ENCODE peak calls at places on chromosomes 16 and 17, in eight cellular contexts. One of them, this sample, is unnamed. For H3K36me3, the result is how much of the 10 kb centered on the place peaks cover.

GRCh38 chr17:56173958-56174357 is 20.7 kb downstream of the ANKFN1 start:
- DNase-seq in GM23248: peak
- DNase-seq in heart left ventricle: peak
- DNase-seq in CD4-positive, alpha-beta memory T cell: no peak
- DNase-seq in OCI-LY7: no peak
- DNase-seq in cardiac muscle cell: no peak
- DNase-seq in HAP-1: no peak
- DNase-seq in naive thymus-derived CD4-positive, alpha-beta T cell: no peak
- DNase-seq in this sample: peak

GRCh38 chr17:47242648-47243047 is 11.0 kb upstream of the ITGB3 start:
- DNase-seq in GM23248: no peak
- DNase-seq in heart left ventricle: no peak
- DNase-seq in CD4-positive, alpha-beta memory T cell: no peak
- DNase-seq in OCI-LY7: no peak
- DNase-seq in cardiac muscle cell: no peak
- DNase-seq in HAP-1: no peak
- DNase-seq in naive thymus-derived CD4-positive, alpha-beta T cell: no peak
- DNase-seq in this sample: no peak

GRCh38 chr17:72976971-72977767 is 115.3 kb downstream of the SLC39A11 start:
- DNase-seq in GM23248: peak
- DNase-seq in heart left ventricle: peak
- DNase-seq in CD4-positive, alpha-beta memory T cell: no peak
- DNase-seq in OCI-LY7: no peak
- DNase-seq in cardiac muscle cell: peak
- DNase-seq in HAP-1: no peak
- DNase-seq in naive thymus-derived CD4-positive, alpha-beta T cell: no peak
- DNase-seq in this sample: peak

GRCh38 chr17:76421054-76421427 is 31.9 kb downstream of the UBE2O start:
- DNase-seq in GM23248: peak
- DNase-seq in heart left ventricle: peak
- DNase-seq in CD4-positive, alpha-beta memory T cell: no peak
- DNase-seq in OCI-LY7: no peak
- DNase-seq in cardiac muscle cell: peak
- DNase-seq in HAP-1: no peak
- DNase-seq in naive thymus-derived CD4-positive, alpha-beta T cell: no peak
- DNase-seq in this sample: no peak

GRCh38 chr16:29760567-29761279 is 14.9 kb upstream of the C16orf54 start:
- DNase-seq in GM23248: no peak
- DNase-seq in heart left ventricle: no peak
- DNase-seq in CD4-positive, alpha-beta memory T cell: no peak
- DNase-seq in OCI-LY7: no peak
- DNase-seq in cardiac muscle cell: no peak
- DNase-seq in HAP-1: no peak
- DNase-seq in naive thymus-derived CD4-positive, alpha-beta T cell: no peak
- DNase-seq in this sample: no peak

GRCh38 chr17:63848834-63849689 is 6.6 kb upstream of the SMARCD2 start:
- DNase-seq in GM23248: peak
- DNase-seq in heart left ventricle: peak
- DNase-seq in CD4-positive, alpha-beta memory T cell: peak
- DNase-seq in OCI-LY7: peak
- DNase-seq in cardiac muscle cell: peak
- DNase-seq in HAP-1: no peak
- DNase-seq in naive thymus-derived CD4-positive, alpha-beta T cell: peak
- DNase-seq in this sample: peak

GRCh38 chr17:65698381-65699061 is 137.1 kb upstream of the AXIN2 start:
- DNase-seq in GM23248: peak
- DNase-seq in heart left ventricle: no peak
- DNase-seq in CD4-positive, alpha-beta memory T cell: no peak
- DNase-seq in OCI-LY7: no peak
- DNase-seq in cardiac muscle cell: peak
- DNase-seq in HAP-1: no peak
- DNase-seq in naive thymus-derived CD4-positive, alpha-beta T cell: no peak
- DNase-seq in this sample: peak

GRCh38 chr16:17424771-17425170 is 46.0 kb downstream of the XYLT1 start:
- DNase-seq in GM23248: no peak
- DNase-seq in heart left ventricle: no peak
- DNase-seq in CD4-positive, alpha-beta memory T cell: no peak
- DNase-seq in OCI-LY7: no peak
- DNase-seq in cardiac muscle cell: no peak
- DNase-seq in HAP-1: no peak
- DNase-seq in naive thymus-derived CD4-positive, alpha-beta T cell: no peak
- DNase-seq in this sample: no peak

GRCh38 chr17:59427425-59427921 is 96.0 kb downstream of the YPEL2 start:
- DNase-seq in GM23248: peak
- DNase-seq in heart left ventricle: peak
- DNase-seq in CD4-positive, alpha-beta memory T cell: no peak
- DNase-seq in OCI-LY7: no peak
- DNase-seq in cardiac muscle cell: peak
- DNase-seq in HAP-1: no peak
- DNase-seq in naive thymus-derived CD4-positive, alpha-beta T cell: no peak
- DNase-seq in this sample: peak

GRCh38 chr17:17874478-17874877 is 37.7 kb upstream of the SREBF1 start:
- DNase-seq in GM23248: peak
- DNase-seq in heart left ventricle: peak
- DNase-seq in CD4-positive, alpha-beta memory T cell: no peak
- DNase-seq in OCI-LY7: no peak
- DNase-seq in cardiac muscle cell: no peak
- DNase-seq in HAP-1: no peak
- DNase-seq in naive thymus-derived CD4-positive, alpha-beta T cell: no peak
- DNase-seq in this sample: peak

GRCh38 chr16:50478021-50478772 is 70.0 kb upstream of the NKD1 start:
- DNase-seq in GM23248: no peak
- DNase-seq in heart left ventricle: no peak
- DNase-seq in CD4-positive, alpha-beta memory T cell: no peak
- DNase-seq in OCI-LY7: no peak
- DNase-seq in cardiac muscle cell: no peak
- DNase-seq in HAP-1: no peak
- DNase-seq in naive thymus-derived CD4-positive, alpha-beta T cell: no peak
- DNase-seq in this sample: peak

GRCh38 chr16:78879046-78879445 is 721.5 kb downstream of the MAF start:
- DNase-seq in GM23248: no peak
- DNase-seq in heart left ventricle: no peak
- DNase-seq in CD4-positive, alpha-beta memory T cell: no peak
- DNase-seq in OCI-LY7: no peak
- DNase-seq in cardiac muscle cell: no peak
- DNase-seq in HAP-1: no peak
- DNase-seq in naive thymus-derived CD4-positive, alpha-beta T cell: no peak
- DNase-seq in this sample: no peak

GRCh38 chr17:79959042-79959441 is 76.6 kb downstream of the TBC1D16 start:
- DNase-seq in GM23248: no peak
- DNase-seq in heart left ventricle: no peak
- DNase-seq in CD4-positive, alpha-beta memory T cell: no peak
- DNase-seq in OCI-LY7: no peak
- DNase-seq in cardiac muscle cell: no peak
- DNase-seq in HAP-1: no peak
- DNase-seq in naive thymus-derived CD4-positive, alpha-beta T cell: no peak
- DNase-seq in this sample: no peak

GRCh38 chr16:2213817-2214720 is 571 bp downstream of the PGP start:
- DNase-seq in GM23248: peak
- DNase-seq in heart left ventricle: no peak
- DNase-seq in CD4-positive, alpha-beta memory T cell: no peak
- DNase-seq in OCI-LY7: peak
- DNase-seq in cardiac muscle cell: no peak
- DNase-seq in HAP-1: no peak
- DNase-seq in naive thymus-derived CD4-positive, alpha-beta T cell: no peak
- DNase-seq in this sample: peak

GRCh38 chr16:80346160-80346632 is 194.6 kb upstream of the DYNLRB2 start:
- DNase-seq in GM23248: peak
- DNase-seq in heart left ventricle: no peak
- DNase-seq in CD4-positive, alpha-beta memory T cell: no peak
- DNase-seq in OCI-LY7: peak
- DNase-seq in cardiac muscle cell: no peak
- DNase-seq in HAP-1: no peak
- DNase-seq in naive thymus-derived CD4-positive, alpha-beta T cell: no peak
- DNase-seq in this sample: peak

GRCh38 chr16:2782583-2783351 is 4.6 kb downstream of the PRSS33 start:
- DNase-seq in GM23248: no peak
- DNase-seq in heart left ventricle: peak
- DNase-seq in CD4-positive, alpha-beta memory T cell: no peak
- DNase-seq in OCI-LY7: no peak
- DNase-seq in cardiac muscle cell: no peak
- DNase-seq in HAP-1: no peak
- DNase-seq in naive thymus-derived CD4-positive, alpha-beta T cell: no peak
- DNase-seq in this sample: no peak

GRCh38 chr16:51327001-51327400 is 175.9 kb upstream of the SALL1 start:
- DNase-seq in GM23248: peak
- DNase-seq in heart left ventricle: no peak
- DNase-seq in CD4-positive, alpha-beta memory T cell: no peak
- DNase-seq in OCI-LY7: no peak
- DNase-seq in cardiac muscle cell: no peak
- DNase-seq in HAP-1: no peak
- DNase-seq in naive thymus-derived CD4-positive, alpha-beta T cell: no peak
- DNase-seq in this sample: peak

GRCh38 chr17:48012151-48012520 is 25.5 kb downstream of the COPZ2 start:
- DNase-seq in GM23248: peak
- DNase-seq in heart left ventricle: peak
- DNase-seq in CD4-positive, alpha-beta memory T cell: peak
- DNase-seq in OCI-LY7: peak
- DNase-seq in cardiac muscle cell: peak
- DNase-seq in HAP-1: peak
- DNase-seq in naive thymus-derived CD4-positive, alpha-beta T cell: peak
- DNase-seq in this sample: peak

GRCh38 chr16:22687031-22687530 is 126.9 kb upstream of the HS3ST2 start:
- DNase-seq in GM23248: no peak
- DNase-seq in heart left ventricle: no peak
- DNase-seq in CD4-positive, alpha-beta memory T cell: no peak
- DNase-seq in OCI-LY7: no peak
- DNase-seq in cardiac muscle cell: no peak
- DNase-seq in HAP-1: no peak
- DNase-seq in naive thymus-derived CD4-positive, alpha-beta T cell: no peak
- DNase-seq in this sample: no peak

GRCh38 chr16:57226701-57227621 is 18.1 kb upstream of the ARL2BP start:
- DNase-seq in GM23248: peak
- DNase-seq in heart left ventricle: no peak
- DNase-seq in CD4-positive, alpha-beta memory T cell: no peak
- DNase-seq in OCI-LY7: no peak
- DNase-seq in cardiac muscle cell: no peak
- DNase-seq in HAP-1: no peak
- DNase-seq in naive thymus-derived CD4-positive, alpha-beta T cell: no peak
- DNase-seq in this sample: no peak

GRCh38 chr17:12631076-12631475 is 34.6 kb upstream of the MYOCD start:
- DNase-seq in GM23248: peak
- DNase-seq in heart left ventricle: no peak
- DNase-seq in CD4-positive, alpha-beta memory T cell: no peak
- DNase-seq in OCI-LY7: no peak
- DNase-seq in cardiac muscle cell: no peak
- DNase-seq in HAP-1: no peak
- DNase-seq in naive thymus-derived CD4-positive, alpha-beta T cell: no peak
- DNase-seq in this sample: no peak

GRCh38 chr16:75801307-75801706 is 75.0 kb upstream of the CPHXL start:
- DNase-seq in GM23248: peak
- DNase-seq in heart left ventricle: no peak
- DNase-seq in CD4-positive, alpha-beta memory T cell: no peak
- DNase-seq in OCI-LY7: no peak
- DNase-seq in cardiac muscle cell: no peak
- DNase-seq in HAP-1: no peak
- DNase-seq in naive thymus-derived CD4-positive, alpha-beta T cell: no peak
- DNase-seq in this sample: peak
- H3K36me3 ChIP-seq in GM23248: under half
- H3K36me3 ChIP-seq in heart left ventricle: under half
- H3K36me3 ChIP-seq in CD4-positive, alpha-beta memory T cell: under half
- H3K36me3 ChIP-seq in OCI-LY7: under half
- H3K36me3 ChIP-seq in cardiac muscle cell: under half
- H3K36me3 ChIP-seq in HAP-1: under half
- H3K36me3 ChIP-seq in naive thymus-derived CD4-positive, alpha-beta T cell: under half
- H3K36me3 ChIP-seq in this sample: under half

GRCh38 chr16:15701975-15702970 is 52.2 kb downstream of the NDE1 start:
- DNase-seq in GM23248: peak
- DNase-seq in heart left ventricle: no peak
- DNase-seq in CD4-positive, alpha-beta memory T cell: no peak
- DNase-seq in OCI-LY7: no peak
- DNase-seq in cardiac muscle cell: no peak
- DNase-seq in HAP-1: no peak
- DNase-seq in naive thymus-derived CD4-positive, alpha-beta T cell: no peak
- DNase-seq in this sample: peak
- H3K36me3 ChIP-seq in GM23248: under half
- H3K36me3 ChIP-seq in heart left ventricle: under half
- H3K36me3 ChIP-seq in CD4-positive, alpha-beta memory T cell: under half
- H3K36me3 ChIP-seq in OCI-LY7: half or more
- H3K36me3 ChIP-seq in cardiac muscle cell: under half
- H3K36me3 ChIP-seq in HAP-1: half or more
- H3K36me3 ChIP-seq in naive thymus-derived CD4-positive, alpha-beta T cell: half or more
- H3K36me3 ChIP-seq in this sample: under half

DNA sequence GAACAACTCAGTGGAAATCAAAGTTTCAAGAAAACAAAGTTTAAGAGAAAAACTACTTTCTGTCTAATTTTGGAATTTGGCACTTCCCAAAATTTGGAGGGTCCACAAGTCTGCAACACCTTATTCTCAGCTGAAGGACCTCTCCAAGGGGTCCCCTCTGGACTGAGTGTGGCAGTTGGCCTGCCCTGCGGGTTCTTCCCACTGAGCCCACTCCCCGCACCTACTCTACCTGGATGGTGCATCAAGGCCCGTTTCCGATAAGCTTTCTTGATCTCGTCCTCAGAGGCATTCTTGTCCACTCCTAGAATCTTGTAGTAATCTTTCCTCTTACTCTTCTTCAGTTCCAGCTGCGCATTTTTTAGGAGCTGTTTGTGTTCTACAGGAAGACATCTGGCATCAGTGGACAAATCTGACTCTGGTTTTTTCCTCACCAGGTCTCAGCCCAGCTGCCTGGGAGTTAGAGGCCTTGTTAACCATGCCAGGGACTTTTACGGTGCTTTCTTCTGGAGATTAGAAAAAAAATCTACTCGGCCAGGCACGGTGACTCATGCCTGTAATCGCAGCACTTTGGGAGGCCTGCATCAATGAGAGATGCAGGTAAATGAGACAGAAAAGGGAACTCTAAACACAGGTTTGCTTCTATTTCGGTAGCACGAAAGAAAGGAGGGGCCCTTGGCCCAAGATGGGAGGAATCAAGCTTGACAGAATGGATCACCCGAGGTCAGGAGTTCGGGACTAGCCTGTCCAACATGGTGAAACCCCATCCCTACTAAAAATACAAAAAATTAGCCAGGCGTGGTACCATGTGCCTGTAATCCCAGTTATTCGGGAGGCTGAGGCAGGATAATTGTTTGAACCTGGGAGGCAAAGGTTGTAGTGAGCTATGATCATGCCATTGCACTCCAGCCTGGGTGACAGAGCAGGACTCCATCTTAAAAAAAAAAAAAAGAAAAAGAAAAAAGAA is 15.7 kb downstream of the CNP start:
- DNase-seq in GM23248: no peak
- DNase-seq in heart left ventricle: no peak
- DNase-seq in CD4-positive, alpha-beta memory T cell: no peak
- DNase-seq in OCI-LY7: no peak
- DNase-seq in cardiac muscle cell: no peak
- DNase-seq in HAP-1: no peak
- DNase-seq in naive thymus-derived CD4-positive, alpha-beta T cell: no peak
- DNase-seq in this sample: no peak
- H3K36me3 ChIP-seq in GM23248: half or more
- H3K36me3 ChIP-seq in heart left ventricle: under half
- H3K36me3 ChIP-seq in CD4-positive, alpha-beta memory T cell: under half
- H3K36me3 ChIP-seq in OCI-LY7: half or more
- H3K36me3 ChIP-seq in cardiac muscle cell: half or more
- H3K36me3 ChIP-seq in HAP-1: half or more
- H3K36me3 ChIP-seq in naive thymus-derived CD4-positive, alpha-beta T cell: half or more
- H3K36me3 ChIP-seq in this sample: half or more

DNA sequence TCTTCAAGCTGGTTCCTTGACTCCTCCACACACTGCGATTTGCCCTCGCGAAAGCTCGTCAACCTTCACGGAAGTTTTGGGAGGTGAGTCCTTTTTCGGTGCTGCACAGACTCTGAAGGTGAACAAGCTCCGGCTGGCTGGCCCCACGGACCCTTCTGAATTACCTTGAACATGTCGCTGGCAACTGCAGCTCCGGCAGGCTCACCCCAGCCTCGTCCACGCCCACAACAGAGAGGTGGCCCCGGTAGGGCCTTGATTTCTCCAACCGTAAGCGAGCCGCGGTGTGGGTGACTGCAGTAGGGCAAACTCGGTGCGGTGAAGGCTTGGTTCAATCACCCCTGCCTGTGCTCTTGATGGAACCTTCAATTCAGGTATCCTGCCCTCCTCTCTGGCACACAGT is 1020.7 kb upstream of the GOT2 start:
- DNase-seq in GM23248: no peak
- DNase-seq in heart left ventricle: no peak
- DNase-seq in CD4-positive, alpha-beta memory T cell: no peak
- DNase-seq in OCI-LY7: no peak
- DNase-seq in cardiac muscle cell: no peak
- DNase-seq in HAP-1: no peak
- DNase-seq in naive thymus-derived CD4-positive, alpha-beta T cell: no peak
- DNase-seq in this sample: no peak
- H3K36me3 ChIP-seq in GM23248: under half
- H3K36me3 ChIP-seq in heart left ventricle: under half
- H3K36me3 ChIP-seq in CD4-positive, alpha-beta memory T cell: under half
- H3K36me3 ChIP-seq in OCI-LY7: under half
- H3K36me3 ChIP-seq in cardiac muscle cell: under half
- H3K36me3 ChIP-seq in HAP-1: under half
- H3K36me3 ChIP-seq in naive thymus-derived CD4-positive, alpha-beta T cell: under half
- H3K36me3 ChIP-seq in this sample: under half